ENCODE peak calls at places on chromosomes 6 and 20, in four cellular contexts. R is HepG2, S is WTC11, C is K562. M is an unnamed sample.

GRCh38 chr6:44044154-44044539 is 83.1 kb downstream of the MRPL14 start:
- DNase-seq in R (peak), S (no peak), C (peak), M (no peak)

GRCh38 chr6:127841811-127842210 is 59.0 kb downstream of the THEMIS start:
- DNase-seq in R (no peak), S (no peak), C (no peak), M (no peak)

GRCh38 chr6:134835998-134836397 is 113.9 kb downstream of the ALDH8A1 start:
- DNase-seq in R (no peak), S (no peak), C (no peak), M (no peak)

GRCh38 chr6:33410050-33410710 is 634 bp upstream of the PHF1 start:
- DNase-seq in R (peak), S (peak), C (peak), M (peak)

GRCh38 chr20:16699287-16699686 is 30.5 kb upstream of the SNRPB2 start:
- DNase-seq in R (no peak), S (no peak), C (no peak), M (no peak)

GRCh38 chr6:2919401-2919800 is 16.3 kb upstream of the SERPINB9 start:
- DNase-seq in R (no peak), S (no peak), C (no peak), M (no peak)

GRCh38 chr20:52432740-52433139 is 241.2 kb upstream of the ZFP64 start:
- DNase-seq in R (no peak), S (no peak), C (no peak), M (no peak)

GRCh38 chr6:154673919-154674318 is 59.3 kb upstream of the SCAF8 start:
- DNase-seq in R (peak), S (no peak), C (no peak), M (no peak)

GRCh38 chr6:157651731-157652490 is 171.1 kb upstream of the SNX9 start:
- DNase-seq in R (no peak), S (no peak), C (no peak), M (no peak)

GRCh38 chr6:42819803-42820508 is 38.1 kb downstream of the BICRAL start:
- DNase-seq in R (peak), S (no peak), C (peak), M (peak)

GRCh38 chr6:11763460-11764249 is 14.9 kb downstream of the ADTRP start:
- DNase-seq in R (no peak), S (no peak), C (no peak), M (no peak)

GRCh38 chr6:5276596-5276995 is 15.3 kb downstream of the FARS2 start:
- DNase-seq in R (no peak), S (no peak), C (no peak), M (no peak)
- TF ChIP-seq ELF4 in R (no peak), S (no peak), C (no peak), M (no peak)

GRCh38 chr20:25437153-25437581 is 29.7 kb downstream of the GINS1 start:
- DNase-seq in R (no peak), S (peak), C (no peak), M (no peak)

GRCh38 chr20:25444556-25444955 is 37.1 kb downstream of the GINS1 start:
- DNase-seq in R (no peak), S (no peak), C (no peak), M (no peak)

DNA sequence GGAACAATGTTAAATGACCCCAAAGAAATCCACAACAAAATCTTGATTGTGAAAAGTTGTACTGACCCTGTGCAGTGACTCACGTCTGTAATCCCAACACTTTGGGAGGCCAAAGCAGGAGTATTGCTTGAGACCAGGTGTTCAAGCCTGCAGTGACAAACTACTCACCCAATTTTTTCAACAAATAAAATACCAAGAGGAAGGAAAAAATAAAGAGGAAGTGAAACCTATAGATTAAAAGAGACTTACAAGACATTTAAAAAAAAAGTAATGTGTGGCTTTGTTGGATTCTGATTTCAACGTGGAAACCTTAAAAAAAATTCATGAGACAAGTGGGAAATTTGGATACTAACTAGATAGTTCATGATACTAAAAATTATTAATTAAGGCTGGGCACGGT is 31.9 kb downstream of the GINS1 start:
- DNase-seq in R (no peak), S (no peak), C (no peak), M (no peak)
- TF ChIP-seq ELF4 in R (no peak), S (no peak), C (no peak), M (no peak)

GRCh38 chr6:168865522-168865921 is 388.1 kb downstream of the THBS2 start:
- DNase-seq in R (no peak), S (no peak), C (no peak), M (no peak)
- TF ChIP-seq ELF4 in R (no peak), S (no peak), C (no peak), M (no peak)

DNA sequence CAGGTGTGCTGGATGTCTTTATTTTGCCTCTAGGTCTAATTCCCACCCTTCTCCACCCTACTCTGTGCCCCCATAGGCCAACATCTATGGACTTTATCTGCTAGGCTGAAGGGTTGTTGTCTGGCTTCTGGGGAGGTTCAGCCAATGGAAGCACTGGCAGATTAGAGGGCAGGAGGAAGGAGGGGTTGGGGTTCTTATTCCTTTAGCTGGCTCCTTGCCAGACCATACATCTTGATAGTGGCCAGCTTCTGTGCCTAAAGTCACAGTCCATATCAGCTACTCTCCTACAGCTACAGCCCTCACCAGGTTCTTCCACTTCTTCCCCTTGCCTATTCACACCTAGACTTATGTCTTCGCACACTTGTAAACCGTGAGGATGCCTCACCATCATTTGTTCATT is 41.1 kb downstream of the ROS1 start:
- DNase-seq in R (no peak), S (no peak), C (no peak), M (no peak)
- TF ChIP-seq ELF4 in R (no peak), S (no peak), C (no peak), M (no peak)

GRCh38 chr20:33765592-33765991 is 33.8 kb downstream of the ZNF341 start:
- DNase-seq in R (no peak), S (no peak), C (no peak), M (no peak)
- TF ChIP-seq ELF4 in R (no peak), S (no peak), C (no peak), M (no peak)

GRCh38 chr6:166989427-166990034 is 9.7 kb upstream of the CEP43 start:
- DNase-seq in R (peak), S (peak), C (no peak), M (no peak)
- TF ChIP-seq ELF4 in R (no peak), S (no peak), C (no peak), M (no peak)

GRCh38 chr6:69865126-69865525 is 1.2 kb upstream of the COL19A1 start:
- DNase-seq in R (no peak), S (no peak), C (no peak), M (no peak)
- TF ChIP-seq ELF4 in R (no peak), S (no peak), C (no peak), M (no peak)

DNA sequence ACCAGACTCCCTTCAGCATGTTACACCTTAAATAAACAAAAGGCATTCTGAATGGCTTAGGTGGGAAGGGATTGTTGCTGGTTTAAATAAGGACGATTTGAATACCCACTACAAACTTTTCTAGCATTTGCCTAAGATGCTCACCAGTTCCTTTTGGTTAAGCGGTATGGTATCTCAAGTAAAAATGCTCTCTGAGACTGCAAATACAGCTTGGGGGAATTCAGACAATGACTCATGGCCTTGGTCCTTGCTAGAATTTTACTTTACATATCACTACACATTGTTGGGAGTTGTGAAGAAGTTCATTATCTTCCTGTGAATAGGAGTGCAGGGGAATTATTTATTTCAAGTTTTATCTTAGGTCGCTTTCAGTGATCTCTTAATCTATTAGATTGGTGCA is 670.7 kb downstream of the UTRN start:
- DNase-seq in R (no peak), S (no peak), C (no peak), M (no peak)
- TF ChIP-seq ELF4 in R (no peak), S (no peak), C (no peak), M (no peak)